ENCODE peak calls at places on chromosome 1, in eight cellular contexts. R is DMS153; J is prostate gland; T is CD8-positive, alpha-beta memory T cell; P is epithelial cell of esophagus; L is activated naive CD8-positive, alpha-beta T cell treated with anti-CD3 and anti-CD28 coated beads, Interleukin-2, amount 50 U/mL, for 24 hours; F is GM10248; S is colonic mucosa. Z is an unnamed sample.

GRCh38 chr1:168801032-168801745 is 72.2 kb upstream of the DPT start:
- DNase-seq in T (no peak), P (no peak), J (no peak), R (peak; percentile 15), S (no peak), L (no peak), F (no peak), Z (no peak)

GRCh38 chr1:27959792-27960603 is at the start of gene XKR8:
- DNase-seq in F (peak; percentile 97), R (peak; percentile 92), S (peak; percentile 87), T (peak; percentile 90), J (peak; percentile 74), P (peak; percentile 73), L (peak; percentile 83), Z (peak; percentile 77)

GRCh38 chr1:175192111-175192629 is 406 bp downstream of the KIAA0040 start:
- DNase-seq in J (peak; percentile 78), S (peak; percentile 84), F (peak; percentile 28), L (peak; percentile 50), T (peak; percentile 56), P (peak; percentile 48), R (peak; percentile 32), Z (peak; percentile 45)

GRCh38 chr1:156113263-156114004 is 1.1 kb upstream of the LMNA start:
- DNase-seq in P (no peak), L (no peak), J (no peak), S (peak; percentile 31), R (no peak), T (no peak), F (no peak), Z (no peak)

GRCh38 chr1:200483491-200484143 is 73.8 kb upstream of the ZNF281 start:
- DNase-seq in S (no peak), P (peak; percentile 99), T (peak; percentile 68), L (peak; percentile 61), F (peak; percentile 80), R (no peak), J (no peak), Z (no peak)

GRCh38 chr1:224873645-224874369 is 55.7 kb upstream of the DNAH14 start:
- DNase-seq in T (no peak), J (peak; percentile 16), R (no peak), P (peak; percentile 61), F (no peak), L (no peak), S (peak; percentile 24), Z (no peak)

GRCh38 chr1:98929456-98929855 is 75.2 kb downstream of the PLPPR5 start:
- DNase-seq in F (no peak), T (no peak), S (no peak), P (no peak), J (no peak), R (no peak), L (no peak), Z (peak; percentile 72)

GRCh38 chr1:230587056-230587455 is 55.2 kb upstream of the COG2 start:
- DNase-seq in T (no peak), L (no peak), J (no peak), R (no peak), F (no peak), S (no peak), P (no peak), Z (no peak)

GRCh38 chr1:85437139-85437538 is 27.8 kb downstream of the DDAH1 start:
- DNase-seq in F (no peak), J (no peak), L (no peak), S (no peak), T (no peak), P (no peak), R (no peak), Z (no peak)

GRCh38 chr1:198449281-198449680 is 91.2 kb downstream of the ATP6V1G3 start:
- DNase-seq in L (no peak), T (no peak), P (peak; percentile 87), S (no peak), J (no peak), R (no peak), F (no peak), Z (no peak)

GRCh38 chr1:210500831-210501230 is 172.1 kb downstream of the HHAT start:
- DNase-seq in P (no peak), F (no peak), S (no peak), J (no peak), L (no peak), R (no peak), T (no peak), Z (no peak)

GRCh38 chr1:9078035-9078948 is 8.9 kb upstream of the SLC2A5 start:
- DNase-seq in T (no peak), J (no peak), S (no peak), R (no peak), L (peak; percentile 16), P (peak; percentile 25), F (no peak), Z (no peak)

GRCh38 chr1:30313584-30313983 is 409.8 kb downstream of the MATN1 start:
- DNase-seq in S (peak; percentile 9), P (no peak), J (no peak), F (no peak), L (no peak), T (no peak), R (no peak), Z (no peak)

GRCh38 chr1:27658951-27659496 is 13.0 kb downstream of the IFI6 start:
- DNase-seq in J (no peak), R (no peak), P (peak; percentile 89), F (peak; percentile 45), T (peak; percentile 61), S (no peak), L (peak; percentile 58), Z (no peak)

GRCh38 chr1:156371553-156372264 is 2.7 kb downstream of the RHBG start:
- DNase-seq in R (no peak), F (no peak), T (no peak), S (no peak), L (no peak), P (peak; percentile 40), J (no peak), Z (no peak)

GRCh38 chr1:101051688-101052638 is 26.4 kb upstream of the DPH5 start:
- DNase-seq in T (no peak), S (no peak), R (no peak), F (peak; percentile 41), J (no peak), L (no peak), P (no peak), Z (no peak)

GRCh38 chr1:162007485-162007884 is 16.2 kb downstream of the OLFML2B start:
- DNase-seq in J (no peak), P (no peak), S (no peak), F (no peak), T (no peak), L (no peak), R (peak; percentile 19), Z (no peak)

GRCh38 chr1:153776352-153776751 is 1.1 kb downstream of the SLC27A3 start:
- DNase-seq in T (no peak), R (no peak), P (no peak), J (no peak), S (no peak), L (no peak), F (no peak), Z (no peak)

GRCh38 chr1:219041819-219042218 is 131.9 kb upstream of the LYPLAL1 start:
- DNase-seq in R (no peak), J (no peak), T (no peak), L (no peak), P (peak; percentile 1), S (peak; percentile 32), F (no peak), Z (no peak)

GRCh38 chr1:91672601-91673161 is 172.0 kb downstream of the CDC7 start:
- DNase-seq in F (no peak), R (no peak), L (no peak), T (no peak), J (no peak), P (no peak), S (no peak), Z (no peak)

GRCh38 chr1:205225901-205226765 is 1.6 kb upstream of the TMCC2 start:
- DNase-seq in R (no peak), F (no peak), P (peak; percentile 79), T (no peak), S (no peak), L (no peak), J (no peak), Z (no peak)

GRCh38 chr1:92556350-92556749 is 69.6 kb upstream of the GFI1 start:
- DNase-seq in P (no peak), R (no peak), T (no peak), S (no peak), J (no peak), F (no peak), L (no peak), Z (no peak)

Z was measured in NCI-H526 treated with DMSO at 0.1 percent for 48 hours.